ENCODE peak calls at places on chromosomes 12 and 14, in five cellular contexts. P is heart right ventricle, Y is GM23338, N is psoas muscle, H is type B pancreatic cell. Q is an unnamed sample.

GRCh38 chr14:60756847-60757246 is 22.3 kb downstream of the MNAT1 start:
- DNase-seq in P (no peak), Y (no peak), N (no peak), H (no peak), Q (no peak)

GRCh38 chr12:112130461-112130998 is 5.2 kb downstream of the TRAFD1 start:
- DNase-seq in P (no peak), Y (no peak), N (no peak), H (no peak), Q (no peak)

GRCh38 chr14:59126714-59127436 is 61.6 kb upstream of the DAAM1 start:
- DNase-seq in P (peak; percentile 32), Y (peak; percentile 76), N (no peak), H (no peak), Q (no peak)

GRCh38 chr12:90167501-90167900 is 458.9 kb upstream of the ATP2B1 start:
- DNase-seq in P (no peak), Y (no peak), N (no peak), H (no peak), Q (no peak)

GRCh38 chr12:8831116-8831515 is 8.7 kb downstream of the A2ML1 start:
- DNase-seq in P (no peak), Y (no peak), N (no peak), H (no peak), Q (no peak)

GRCh38 chr14:51097287-51097686 is 2.4 kb upstream of the TRIM9 start:
- DNase-seq in P (no peak), Y (no peak), N (no peak), H (no peak), Q (no peak)

GRCh38 chr12:57549909-57550627 is at the start of gene KIF5A:
- DNase-seq in P (no peak), Y (peak; percentile 90), N (peak; percentile 60), H (no peak), Q (no peak)

GRCh38 chr14:68961781-68962584 is 17.1 kb downstream of the ACTN1 start:
- DNase-seq in P (no peak), Y (peak; percentile 84), N (no peak), H (no peak), Q (no peak)

GRCh38 chr14:88683119-88683518 is 109.6 kb downstream of the EML5 start:
- DNase-seq in P (no peak), Y (no peak), N (no peak), H (no peak), Q (no peak)

DNA sequence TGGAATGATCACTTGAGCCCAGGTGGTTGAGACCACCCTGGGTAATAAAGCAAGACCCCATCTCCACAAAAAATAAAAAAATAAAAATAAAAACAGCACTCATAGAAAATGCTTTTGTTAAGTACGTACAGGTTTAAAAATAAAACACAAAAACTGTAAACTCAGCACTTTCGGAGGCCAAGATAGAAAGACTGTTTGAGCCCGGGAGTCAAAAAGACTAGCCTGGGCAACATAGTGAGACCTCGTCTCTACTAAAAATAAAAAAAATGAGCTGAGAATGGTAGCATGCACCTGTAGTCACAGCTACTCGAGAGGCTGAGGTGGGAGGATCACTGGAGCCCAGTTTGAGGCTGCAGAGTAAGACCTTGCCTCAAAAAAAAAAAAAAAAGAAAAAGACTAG is 7.5 kb downstream of the ATP6V1D start:
- DNase-seq in P (no peak), Y (no peak), N (no peak), H (no peak), Q (no peak)
- TF ChIP-seq CTCF in P (no peak), Y (no peak), N (no peak), H (no peak), Q (no peak)

GRCh38 chr12:93087836-93088610 is 158.9 kb upstream of the EEA1 start:
- DNase-seq in P (no peak), Y (no peak), N (no peak), H (no peak), Q (no peak)
- TF ChIP-seq CTCF in P (no peak), Y (no peak), N (no peak), H (no peak), Q (no peak)

GRCh38 chr14:30921788-30922187 is 47.4 kb downstream of the COCH start:
- DNase-seq in P (no peak), Y (no peak), N (no peak), H (no peak), Q (no peak)
- TF ChIP-seq CTCF in P (no peak), Y (no peak), N (no peak), H (no peak), Q (no peak)

GRCh38 chr14:99529899-99530298 is 48.7 kb downstream of the CCNK start:
- DNase-seq in P (no peak), Y (no peak), N (no peak), H (no peak), Q (no peak)
- TF ChIP-seq CTCF in P (no peak), Y (peak; percentile 12), N (no peak), H (no peak), Q (no peak)

GRCh38 chr12:48040294-48040820 is 36.1 kb upstream of the COL2A1 start:
- DNase-seq in P (no peak), Y (no peak), N (no peak), H (no peak), Q (no peak)
- TF ChIP-seq CTCF in P (no peak), Y (no peak), N (no peak), H (no peak), Q (no peak)

DNA sequence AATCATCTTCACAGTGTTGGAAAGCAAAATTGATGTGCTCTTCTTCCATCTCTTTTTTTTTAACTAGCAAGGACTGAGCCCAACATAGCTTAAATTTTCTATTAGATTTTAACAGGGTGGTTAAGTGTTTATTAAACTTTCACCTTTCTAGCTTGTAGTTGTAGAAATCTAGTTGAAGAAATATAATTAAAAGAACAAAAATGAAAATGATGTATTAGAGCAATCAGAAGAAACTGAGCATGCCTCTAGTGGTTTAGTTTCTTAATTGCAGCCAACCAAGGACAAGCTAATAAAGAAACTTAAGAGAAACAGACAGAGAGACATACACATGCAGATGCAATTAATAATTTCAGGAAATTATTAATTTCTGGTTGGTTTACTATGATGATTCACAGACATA is 673.0 kb upstream of the LMO3 start:
- DNase-seq in P (no peak), Y (peak; percentile 26), N (no peak), H (no peak), Q (no peak)
- TF ChIP-seq CTCF in P (no peak), Y (no peak), N (no peak), H (peak; percentile 73), Q (peak; percentile 6)

Q was measured in osteocyte.